ENCODE peak calls at places on chromosome 1, in seven cellular contexts. A is brain microvascular endothelial cell; U is activated naive CD8-positive, alpha-beta T cell treated with anti-CD3 and anti-CD28 coated beads, Interleukin-2, amount 50 U/mL, for 24 hours; R is posterior vena cava; N is iris pigment epithelial cell; L is stimulated activated naive CD8-positive, alpha-beta T cell treated with anti-CD3 and anti-CD28 coated beads, Interleukin-15, amount 100 ng/mL, for 72 hours; T is naive thymus-derived CD4-positive, alpha-beta T cell. P is an unnamed sample.
A peak's percentile ranks its signal among the peaks of the same experiment; 100 is the strongest.

GRCh38 chr1:119882172-119883029 is 13.9 kb downstream of the ADAM30 start:
- DNase-seq in N (no peak), T (no peak), U (no peak), R (no peak), A (no peak), L (no peak), P (no peak)

GRCh38 chr1:24351918-24352637 is 32.9 kb downstream of the GRHL3 start:
- DNase-seq in R (no peak), U (peak; percentile 49), N (peak; percentile 58), L (peak; percentile 61), A (peak; percentile 57), T (no peak), P (peak; percentile 47)

GRCh38 chr1:186623547-186623946 is 56.7 kb downstream of the PTGS2 start:
- DNase-seq in T (no peak), N (no peak), U (no peak), L (no peak), A (no peak), R (no peak), P (no peak)

GRCh38 chr1:75673885-75674284 is 50.6 kb upstream of the ACADM start:
- DNase-seq in U (no peak), N (no peak), A (no peak), L (no peak), R (no peak), T (no peak), P (no peak)

GRCh38 chr1:66206563-66207154 is 327.3 kb upstream of the SGIP1 start:
- DNase-seq in T (no peak), A (no peak), R (no peak), N (no peak), U (no peak), L (no peak), P (no peak)

GRCh38 chr1:43074244-43074643 is 97.8 kb downstream of the EBNA1BP2 start:
- DNase-seq in N (no peak), T (no peak), R (no peak), L (no peak), U (no peak), A (no peak), P (peak; percentile 17)

GRCh38 chr1:206905295-206906164 is 8.3 kb downstream of the IL24 start:
- DNase-seq in U (peak; percentile 53), N (peak; percentile 86), T (peak; percentile 59), R (peak; percentile 17), L (no peak), A (peak; percentile 88), P (peak; percentile 79)

GRCh38 chr1:26915204-26915842 is 1.5 kb upstream of the NR0B2 start:
- DNase-seq in A (no peak), T (no peak), R (no peak), L (no peak), N (no peak), U (no peak), P (no peak)

GRCh38 chr1:70208292-70208691 is 2.9 kb upstream of the LRRC40 start:
- DNase-seq in R (no peak), A (no peak), T (no peak), L (no peak), U (no peak), N (no peak), P (no peak)

GRCh38 chr1:241156231-241156965 is 200.6 kb downstream of the RGS7 start:
- DNase-seq in L (no peak), T (no peak), N (peak; percentile 49), R (no peak), A (peak; percentile 12), U (no peak), P (no peak)

P was measured in A673.